ENCODE peak calls at places on chromosomes 7 and 10, in five cellular contexts. J is EL; H is stimulated activated CD4-positive, alpha-beta T cell treated with anti-CD3 and anti-CD28 coated beads, Interleukin-4, amount 100 ng/mL, for 1 hour; T is naive thymus-derived CD4-positive, alpha-beta T cell; E is GM18507. N is an unnamed sample.

GRCh38 chr10:1412531-1413189 is 324.7 kb downstream of the ADARB2 start:
- DNase-seq in T (no peak), E (no peak), J (no peak), H (no peak), N (no peak)

GRCh38 chr10:49149881-49150280 is 16.1 kb upstream of the FAM170B start:
- DNase-seq in H (no peak), E (no peak), J (no peak), T (no peak), N (no peak)

GRCh38 chr10:35870665-35871310 is 228.7 kb upstream of the FZD8 start:
- DNase-seq in H (no peak), J (no peak), T (no peak), E (no peak), N (no peak)

GRCh38 chr10:68184546-68184945 is 47.4 kb downstream of the ATOH7 start:
- DNase-seq in T (no peak), H (no peak), E (no peak), J (no peak), N (no peak)

GRCh38 chr10:7829289-7829834 is 11.1 kb downstream of the TAF3 start:
- DNase-seq in E (no peak), T (no peak), J (no peak), H (no peak), N (no peak)

GRCh38 chr7:144736880-144737493 is 98.9 kb downstream of the TPK1 start:
- DNase-seq in E (no peak), H (no peak), J (no peak), T (no peak), N (no peak)

GRCh38 chr7:41872951-41873350 is 170.1 kb upstream of the INHBA start:
- DNase-seq in T (no peak), E (no peak), H (no peak), J (no peak), N (no peak)

GRCh38 chr7:137695942-137696341 is 150.8 kb downstream of the DGKI start:
- DNase-seq in E (no peak), T (no peak), J (no peak), H (no peak), N (no peak)

GRCh38 chr7:143396625-143397556 is 11.8 kb downstream of the EPHA1 start:
- DNase-seq in E (no peak), H (no peak), T (no peak), J (peak), N (peak)

GRCh38 chr7:137957887-137958286 is 44.0 kb downstream of the CREB3L2 start:
- DNase-seq in T (no peak), J (no peak), E (no peak), H (no peak), N (no peak)

GRCh38 chr10:30505543-30506298 is 71.7 kb downstream of the MAP3K8 start:
- DNase-seq in T (no peak), J (no peak), E (no peak), H (no peak), N (no peak)

GRCh38 chr10:102633282-102633681 is 11.0 kb upstream of the TRIM8 start:
- DNase-seq in H (peak), T (no peak), E (no peak), J (peak), N (peak)

GRCh38 chr10:3065622-3066021 is 1.7 kb upstream of the PFKP start:
- DNase-seq in E (no peak), T (no peak), H (no peak), J (no peak), N (no peak)

GRCh38 chr10:34713875-34714274 is 101.2 kb downstream of the PARD3 start:
- DNase-seq in J (peak), H (no peak), T (no peak), E (no peak), N (peak)

GRCh38 chr10:113686028-113686427 is 6.3 kb downstream of the CASP7 start:
- DNase-seq in E (no peak), J (no peak), H (no peak), T (no peak), N (no peak)

GRCh38 chr10:44651834-44652233 is 259.3 kb upstream of the TMEM72 start:
- DNase-seq in E (no peak), T (no peak), J (no peak), H (no peak), N (peak)

GRCh38 chr10:104277785-104278184 is 8.8 kb downstream of the GSTO2 start:
- DNase-seq in E (no peak), J (no peak), T (no peak), H (no peak), N (no peak)

GRCh38 chr10:23419657-23420319 is 19.1 kb upstream of the OTUD1 start:
- DNase-seq in J (no peak), H (no peak), T (no peak), E (no peak), N (no peak)

GRCh38 chr7:38178695-38179344 is 775 bp downstream of the STARD3NL start:
- DNase-seq in T (no peak), H (no peak), E (peak), J (no peak), N (peak)

GRCh38 chr10:13590886-13591285 is 4.1 kb downstream of the PRPF18 start:
- DNase-seq in E (no peak), J (no peak), H (no peak), T (no peak), N (no peak)

GRCh38 chr10:23442936-23443335 is 4.1 kb downstream of the OTUD1 start:
- DNase-seq in H (no peak), J (peak), T (no peak), E (no peak), N (peak)

GRCh38 chr10:114043532-114044250 is at the start of gene ADRB1:
- DNase-seq in T (peak), J (peak), H (peak), E (no peak), N (peak)

GRCh38 chr10:72009430-72010081 is 45.4 kb downstream of the CHST3 start:
- DNase-seq in J (peak), T (no peak), H (no peak), E (no peak), N (peak)

GRCh38 chr7:143289421-143289820 is 1.3 kb downstream of the CASP2 start:
- DNase-seq in T (no peak), E (no peak), H (no peak), J (peak), N (no peak)

GRCh38 chr7:1237704-1238255 is 5.1 kb downstream of the UNCX start:
- DNase-seq in T (no peak), J (no peak), H (no peak), E (no peak), N (no peak)

GRCh38 chr10:8104005-8104404 is 49.5 kb downstream of the GATA3 start:
- DNase-seq in T (no peak), H (no peak), J (no peak), E (no peak), N (no peak)

GRCh38 chr7:1598961-1599360 is 29.1 kb upstream of the PSMG3 start:
- DNase-seq in T (no peak), H (no peak), E (no peak), J (no peak), N (no peak)

GRCh38 chr10:119205926-119206602 is 1.3 kb upstream of the GRK5 start:
- DNase-seq in T (no peak), E (no peak), J (peak), H (peak), N (no peak)

GRCh38 chr10:100133801-100134200 is 52.0 kb downstream of the ERLIN1 start:
- DNase-seq in J (no peak), H (no peak), E (no peak), T (no peak), N (no peak)

GRCh38 chr7:157097569-157097968 is 41.2 kb upstream of the UBE3C start:
- DNase-seq in H (no peak), J (no peak), E (no peak), T (no peak), N (no peak)

GRCh38 chr7:102125127-102125561 is 161.5 kb upstream of the SH2B2 start:
- DNase-seq in H (no peak), E (no peak), J (peak), T (no peak), N (peak)

GRCh38 chr10:130479906-130480305 is 343.7 kb downstream of the GLRX3 start:
- DNase-seq in E (no peak), H (no peak), J (no peak), T (no peak), N (no peak)